ENCODE peak calls at places on chromosomes 11 and 22, in four cellular contexts. U is heart left ventricle, C is heart right ventricle, S is ovary. A is an unnamed sample. For H3K4me1, the result is how much of the 10 kb centered on the place peaks cover.

GRCh38 chr22:22442928-22443709 is 65.4 kb downstream of the ZNF280B start:
- DNase-seq in U (no peak), S (no peak), C (no peak), A (no peak)

GRCh38 chr11:114569781-114570180 is 10.1 kb upstream of the NXPE1 start:
- DNase-seq in C (no peak), S (no peak), U (no peak), A (peak)

GRCh38 chr11:14336507-14337503 is 22.2 kb downstream of the RRAS2 start:
- DNase-seq in S (no peak), U (no peak), C (no peak), A (no peak)

GRCh38 chr11:122375687-122376399 is 259.8 kb upstream of the BLID start:
- DNase-seq in S (no peak), C (no peak), U (no peak), A (peak)

GRCh38 chr11:21895686-21896085 is 297.2 kb upstream of the ANO5 start:
- DNase-seq in C (no peak), S (no peak), U (no peak), A (no peak)

GRCh38 chr11:64996710-64997380 is at the start of gene BATF2:
- DNase-seq in S (peak), U (peak), C (peak), A (peak)

GRCh38 chr11:103624708-103625623 is 411.5 kb upstream of the DDI1 start:
- DNase-seq in U (no peak), S (no peak), C (no peak), A (peak)

GRCh38 chr11:105274631-105275030 is 135.1 kb upstream of the CARD18 start:
- DNase-seq in C (no peak), U (no peak), S (no peak), A (no peak)

GRCh38 chr11:70420496-70420895 is 22.2 kb downstream of the CTTN start:
- DNase-seq in U (no peak), S (peak), C (no peak), A (no peak)

GRCh38 chr11:2724653-2725366 is 25.0 kb upstream of the KCNQ1OT1 start:
- DNase-seq in C (no peak), S (peak), U (peak), A (no peak)

GRCh38 chr11:87437133-87437843 is 399.6 kb downstream of the TMEM135 start:
- DNase-seq in U (no peak), C (no peak), S (no peak), A (no peak)

GRCh38 chr11:15754221-15754620 is 602.1 kb downstream of the SOX6 start:
- DNase-seq in S (no peak), C (no peak), U (no peak), A (no peak)

GRCh38 chr11:35717043-35717442 is 54.5 kb downstream of the TRIM44 start:
- DNase-seq in C (no peak), U (no peak), S (no peak), A (peak)

GRCh38 chr11:45259607-45260006 is 26.5 kb downstream of the SYT13 start:
- DNase-seq in C (no peak), S (no peak), U (no peak), A (no peak)

GRCh38 chr11:114082767-114083181 is 23.3 kb downstream of the ZBTB16 start:
- DNase-seq in C (peak), U (peak), S (peak), A (peak)

GRCh38 chr11:107785401-107785800 is 73.2 kb downstream of the SLC35F2 start:
- DNase-seq in C (no peak), U (no peak), S (no peak), A (peak)

GRCh38 chr11:76233936-76234703 is 27.8 kb upstream of the WNT11 start:
- DNase-seq in C (peak), U (peak), S (peak), A (peak)

GRCh38 chr22:29385748-29386147 is 2.6 kb downstream of the AP1B1 start:
- DNase-seq in U (peak), S (no peak), C (no peak), A (no peak)

GRCh38 chr11:70570693-70571395 is 172.5 kb downstream of the CTTN start:
- DNase-seq in C (no peak), U (no peak), S (no peak), A (no peak)

GRCh38 chr11:94583213-94583884 is 16.2 kb downstream of the PIWIL4 start:
- DNase-seq in U (no peak), C (no peak), S (no peak), A (no peak)

GRCh38 chr11:45798793-45799441 is 6.0 kb upstream of the SLC35C1 start:
- DNase-seq in U (no peak), S (no peak), C (no peak), A (peak)

GRCh38 chr11:13595166-13595565 is 73.3 kb upstream of the FAR1 start:
- DNase-seq in C (no peak), S (no peak), U (no peak), A (no peak)

GRCh38 chr11:63785823-63786222 is 17.2 kb upstream of the ZFTA start:
- DNase-seq in U (no peak), C (no peak), S (no peak), A (no peak)

GRCh38 chr11:64591257-64592233 is 525 bp downstream of the SLC22A12 start:
- DNase-seq in S (peak), C (no peak), U (no peak), A (no peak)

GRCh38 chr11:74008373-74009229 is at the start of gene UCP3:
- DNase-seq in C (no peak), U (no peak), S (no peak), A (peak)

GRCh38 chr22:26364066-26365015 is 64.7 kb upstream of the ASPHD2 start:
- DNase-seq in C (peak), S (peak), U (peak), A (peak)

GRCh38 chr11:8807544-8808225 is 103.3 kb upstream of the AKIP1 start:
- DNase-seq in S (peak), C (peak), U (peak), A (no peak)

GRCh38 chr11:122319842-122320555 is 204.0 kb upstream of the BLID start:
- DNase-seq in U (no peak), C (no peak), S (no peak), A (no peak)

GRCh38 chr22:37045958-37046357 is 5.6 kb upstream of the KCTD17 start:
- DNase-seq in S (no peak), C (no peak), U (no peak), A (peak)

GRCh38 chr22:26751217-26751616 is 93.8 kb downstream of the MIAT start:
- DNase-seq in S (no peak), U (peak), C (peak), A (peak)

GRCh38 chr11:110087820-110088534 is 5.2 kb upstream of the ZC3H12C start:
- DNase-seq in U (no peak), C (no peak), S (no peak), A (no peak)

GRCh38 chr11:8597182-8597581 is 3.2 kb upstream of the STK33 start:
- DNase-seq in C (no peak), U (no peak), S (no peak), A (no peak)

GRCh38 chr11:43962383-43962969 is 20.0 kb downstream of the C11orf96 start:
- DNase-seq in C (no peak), U (no peak), S (no peak), A (no peak)

GRCh38 chr11:100637706-100638105 is 49.4 kb upstream of the ARHGAP42 start:
- DNase-seq in C (no peak), S (no peak), U (no peak), A (no peak)

GRCh38 chr11:75112200-75112599 is 15.5 kb upstream of the OR2AT4 start:
- DNase-seq in S (no peak), C (no peak), U (no peak), A (no peak)

GRCh38 chr11:119533462-119533861 is 110.5 kb upstream of the THY1 start:
- DNase-seq in C (no peak), S (no peak), U (no peak), A (no peak)

GRCh38 chr11:133966147-133966546 is 9.4 kb upstream of the IGSF9B start:
- DNase-seq in U (no peak), S (no peak), C (no peak), A (no peak)

GRCh38 chr11:30960387-30960992 is 374.3 kb upstream of the MPPED2 start:
- DNase-seq in U (no peak), S (no peak), C (no peak), A (peak)
- TF ChIP-seq CTCF in U (peak), S (no peak), C (peak), A (peak)

GRCh38 chr11:62545437-62546243 is 966 bp downstream of the AHNAK start:
- DNase-seq in U (peak), S (peak), C (peak), A (peak)
- H3K4me1 ChIP-seq in U (half or more), S (under half), C (under half), A (under half)

DNA sequence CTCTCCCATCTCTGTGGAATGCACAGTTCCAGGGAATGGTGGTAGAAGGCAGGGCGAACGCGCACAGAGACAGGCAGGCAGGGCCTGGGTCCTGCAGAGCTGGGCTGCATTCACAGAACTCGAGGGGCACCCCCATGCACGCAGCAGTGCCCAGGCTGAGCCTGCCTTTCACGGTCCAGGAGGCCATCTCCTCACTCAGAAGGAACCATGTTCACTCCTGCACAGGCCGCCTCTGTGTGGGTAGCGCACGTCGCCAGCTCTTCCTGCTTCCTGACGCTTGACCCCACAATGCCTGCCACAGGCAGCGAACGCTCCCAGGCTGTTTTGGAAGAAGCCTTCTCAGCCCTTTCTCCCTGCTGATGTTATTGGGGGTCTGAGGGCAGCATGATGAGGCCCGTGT is 98.8 kb upstream of the BID start:
- DNase-seq in S (peak), U (no peak), C (no peak), A (no peak)
- H3K27ac ChIP-seq in S (no peak), U (no peak), C (no peak), A (no peak)

GRCh38 chr22:44445307-44445680 is 52.7 kb downstream of the RTL6 start:
- DNase-seq in C (no peak), S (no peak), U (no peak), A (no peak)

GRCh38 chr22:44445731-44446130 is 52.3 kb downstream of the RTL6 start:
- DNase-seq in U (no peak), S (no peak), C (no peak), A (no peak)

GRCh38 chr22:44443641-44444235 is 54.3 kb downstream of the RTL6 start:
- DNase-seq in U (peak), C (no peak), S (no peak), A (no peak)

GRCh38 chr22:44442856-44443595 is 55.0 kb downstream of the RTL6 start:
- DNase-seq in U (peak), S (no peak), C (no peak), A (no peak)

GRCh38 chr22:44444341-44445306 is 53.4 kb downstream of the RTL6 start:
- DNase-seq in C (no peak), S (peak), U (peak), A (no peak)
- TF ChIP-seq CTCF in C (no peak), S (no peak), U (no peak), A (peak)

A was measured in cardiac muscle cell.